ENCODE peak calls at places on chromosomes 7 and 10, in five cellular contexts. B is cardiac fibroblast; H is Caco-2; Z is neural progenitor cell; Y is CD8-positive, alpha-beta T cell. D is an unnamed sample.

GRCh38 chr7:23353172-23353571 is 54.0 kb downstream of the MALSU1 start:
- DNase-seq in B (no peak), H (no peak), Z (peak; percentile 54), Y (no peak), D (no peak)

GRCh38 chr10:87771871-87772500 is 46.0 kb downstream of the ATAD1 start:
- DNase-seq in B (peak; percentile 51), H (no peak), Z (peak; percentile 49), Y (no peak), D (peak; percentile 59)

GRCh38 chr10:23818484-23818883 is 379.6 kb downstream of the OTUD1 start:
- DNase-seq in B (no peak), H (no peak), Z (peak; percentile 54), Y (no peak), D (no peak)

GRCh38 chr10:89516149-89516832 is 19.1 kb downstream of the SLC16A12 start:
- DNase-seq in B (peak; percentile 98), H (no peak), Z (no peak), Y (no peak), D (peak; percentile 37)

GRCh38 chr10:91271886-91272285 is 51.4 kb downstream of the PCGF5 start:
- DNase-seq in B (peak; percentile 28), H (no peak), Z (no peak), Y (no peak), D (no peak)

GRCh38 chr7:64706625-64707292 is 40.8 kb downstream of the ZNF107 start:
- DNase-seq in B (peak; percentile 2), H (no peak), Z (no peak), Y (no peak), D (no peak)

GRCh38 chr7:23426876-23427275 is 43.4 kb downstream of the IGF2BP3 start:
- DNase-seq in B (no peak), H (no peak), Z (no peak), Y (no peak), D (no peak)

GRCh38 chr10:983951-984705 is 4.1 kb upstream of the GTPBP4 start:
- DNase-seq in B (no peak), H (peak; percentile 98), Z (no peak), Y (no peak), D (peak; percentile 30)

GRCh38 chr10:112039823-112040222 is 143.7 kb downstream of the GPAM start:
- DNase-seq in B (no peak), H (no peak), Z (no peak), Y (no peak), D (no peak)

GRCh38 chr7:108454674-108455523 is 1.3 kb downstream of the NRCAM start:
- DNase-seq in B (peak; percentile 53), H (no peak), Z (peak; percentile 70), Y (peak; percentile 52), D (no peak)

GRCh38 chr7:108457871-108458270 is 1.6 kb upstream of the NRCAM start:
- DNase-seq in B (no peak), H (no peak), Z (no peak), Y (no peak), D (no peak)

GRCh38 chr7:108455833-108456677 is at the start of gene NRCAM:
- DNase-seq in B (peak; percentile 70), H (peak; percentile 96), Z (peak; percentile 95), Y (peak; percentile 68), D (no peak)

GRCh38 chr7:108455524-108455832 is 758 bp downstream of the NRCAM start:
- DNase-seq in B (no peak), H (no peak), Z (no peak), Y (no peak), D (no peak)

GRCh38 chr7:108456845-108457540 is 757 bp upstream of the NRCAM start:
- DNase-seq in B (no peak), H (no peak), Z (peak; percentile 33), Y (no peak), D (no peak)
- H3K4me3 ChIP-seq in B (peak overlapping the region; percentile 77), H (peak overlapping the region; percentile 75), Z (peak overlapping the region; percentile 88), Y (peak overlapping the region; percentile 53), D (no peak overlapping the region)

DNA sequence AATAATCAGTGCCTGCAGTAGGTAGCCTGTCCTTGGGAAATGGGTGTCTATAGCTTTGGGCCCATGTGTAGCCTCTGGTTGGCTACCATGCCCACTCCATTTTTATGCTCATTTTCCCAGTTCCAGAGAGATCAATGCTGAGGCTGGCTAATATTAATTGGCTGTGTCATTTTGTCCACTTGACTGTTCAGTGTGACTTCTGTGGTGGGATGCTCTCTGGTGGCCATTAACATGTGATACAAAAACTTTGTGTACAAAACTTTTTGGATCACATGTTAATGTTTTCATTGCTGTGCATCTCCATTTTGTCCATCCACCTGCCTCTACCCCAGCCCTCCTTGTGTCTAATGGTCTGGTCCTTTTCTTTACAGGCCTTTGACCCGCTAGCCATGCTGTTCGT is 22.7 kb downstream of the VIM start:
- DNase-seq in B (peak; percentile 33), H (no peak), Z (no peak), Y (no peak), D (peak; percentile 5)
- TF ChIP-seq CTCF in B (no peak), H (no peak), Z (no peak), Y (no peak), D (peak; percentile 27)

DNA sequence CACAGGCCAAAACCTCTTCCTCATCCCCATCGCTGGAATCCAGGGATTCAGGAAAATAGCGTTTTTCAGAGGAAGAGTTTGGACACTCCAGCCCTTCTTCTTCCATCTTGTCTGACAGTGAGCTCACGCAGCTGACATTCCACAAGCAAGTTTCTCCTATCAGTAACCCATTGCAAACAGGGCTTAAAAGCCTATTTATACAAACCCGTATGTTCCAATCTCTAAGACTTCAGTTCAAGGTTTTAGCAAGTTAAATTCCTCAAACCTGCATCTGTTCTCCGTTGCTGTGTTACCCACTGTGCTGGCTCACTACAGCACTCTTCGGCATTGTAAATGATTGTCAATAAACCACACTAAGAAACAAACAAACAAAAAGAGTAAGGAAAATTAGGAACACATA is 373 bp downstream of the DHX32 start:
- DNase-seq in B (no peak), H (no peak), Z (peak; percentile 50), Y (no peak), D (no peak)
- H3K4me3 ChIP-seq in B (no peak overlapping the region), H (no peak overlapping the region), Z (peak overlapping the region; percentile 41), Y (no peak overlapping the region), D (no peak overlapping the region)

GRCh38 chr7:141262101-141262819 is 188.4 kb downstream of the TMEM178B start:
- DNase-seq in B (peak; percentile 21), H (no peak), Z (peak; percentile 18), Y (no peak), D (no peak)
- TF ChIP-seq CTCF in B (peak; percentile 32), H (peak; percentile 60), Z (peak; percentile 56), Y (no peak), D (peak; percentile 42)

GRCh38 chr10:96642530-96642929 is 55.7 kb upstream of the TM9SF3 start:
- DNase-seq in B (no peak), H (no peak), Z (no peak), Y (no peak), D (no peak)

GRCh38 chr10:96641396-96641795 is 54.6 kb upstream of the TM9SF3 start:
- DNase-seq in B (no peak), H (no peak), Z (no peak), Y (no peak), D (no peak)

GRCh38 chr10:96643920-96644319 is 57.1 kb upstream of the TM9SF3 start:
- DNase-seq in B (no peak), H (no peak), Z (peak; percentile 12), Y (no peak), D (no peak)

GRCh38 chr10:96641896-96642295 is 55.1 kb upstream of the TM9SF3 start:
- DNase-seq in B (no peak), H (no peak), Z (no peak), Y (no peak), D (no peak)

DNA sequence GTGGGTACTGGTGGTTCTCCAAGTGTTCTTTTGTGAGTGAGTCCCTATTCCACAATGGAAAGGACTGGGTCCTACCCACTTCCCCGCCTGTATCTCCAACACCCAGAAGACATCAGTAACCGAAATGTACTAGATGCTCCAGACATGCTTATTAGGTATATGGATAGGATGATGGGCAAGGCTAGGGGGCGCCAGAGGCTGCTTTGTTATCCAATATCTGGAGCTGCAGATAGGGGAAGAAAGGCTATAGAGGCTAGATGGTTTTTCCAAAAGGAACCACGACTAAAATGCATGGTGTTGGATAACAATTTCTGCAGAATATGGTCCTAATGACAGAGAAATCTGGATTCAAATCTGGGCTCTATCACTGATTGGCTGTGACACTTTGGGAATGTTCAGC is 56.2 kb upstream of the TM9SF3 start:
- DNase-seq in B (peak; percentile 18), H (peak; percentile 78), Z (peak; percentile 75), Y (peak; percentile 73), D (peak; percentile 40)
- H3K4me3 ChIP-seq in B (no peak overlapping the region), H (no peak overlapping the region), Z (no peak overlapping the region), Y (no peak overlapping the region), D (no peak overlapping the region)

GRCh38 chr10:24843256-24843655 is 109.2 kb downstream of the PRTFDC1 start:
- DNase-seq in B (no peak), H (no peak), Z (no peak), Y (no peak), D (no peak)

GRCh38 chr10:24841530-24841929 is 110.9 kb downstream of the PRTFDC1 start:
- DNase-seq in B (no peak), H (no peak), Z (no peak), Y (no peak), D (no peak)

GRCh38 chr10:24844742-24845141 is 107.7 kb downstream of the PRTFDC1 start:
- DNase-seq in B (no peak), H (no peak), Z (no peak), Y (no peak), D (no peak)

GRCh38 chr10:24847476-24847875 is 104.9 kb downstream of the PRTFDC1 start:
- DNase-seq in B (no peak), H (no peak), Z (no peak), Y (no peak), D (no peak)

GRCh38 chr10:24842856-24843255 is 109.5 kb downstream of the PRTFDC1 start:
- DNase-seq in B (no peak), H (no peak), Z (no peak), Y (no peak), D (no peak)
- TF ChIP-seq CTCF in B (no peak), H (no peak), Z (no peak), Y (no peak), D (no peak)

GRCh38 chr10:125247576-125247975 is 87.2 kb upstream of the CTBP2 start:
- DNase-seq in B (no peak), H (no peak), Z (no peak), Y (no peak), D (no peak)
- H3K4me3 ChIP-seq in B (no peak overlapping the region), H (no peak overlapping the region), Z (no peak overlapping the region), Y (no peak overlapping the region), D (no peak overlapping the region)

DNA sequence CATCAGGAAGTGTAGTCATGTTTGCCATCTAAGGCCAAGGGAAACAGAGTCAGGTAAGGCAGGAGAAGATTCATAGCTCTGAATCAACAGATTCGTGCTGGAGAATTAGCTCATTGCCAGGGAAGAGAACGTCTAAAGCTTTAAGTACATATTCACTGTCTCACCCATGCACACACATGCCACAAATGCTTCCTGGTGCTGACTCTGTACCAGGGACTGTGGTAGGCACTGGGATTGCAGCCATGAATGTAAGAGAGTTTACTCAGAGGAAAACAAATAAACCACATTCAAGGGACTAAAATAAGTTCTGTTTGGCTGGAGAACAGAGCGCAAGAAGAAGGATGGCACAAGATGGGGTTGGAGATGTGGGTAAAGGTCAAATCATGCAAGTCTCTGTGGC is 89.8 kb upstream of the HPS1 start:
- DNase-seq in B (no peak), H (no peak), Z (no peak), Y (no peak), D (peak; percentile 62)
- TF ChIP-seq CTCF in B (no peak), H (no peak), Z (no peak), Y (no peak), D (no peak)

DNA sequence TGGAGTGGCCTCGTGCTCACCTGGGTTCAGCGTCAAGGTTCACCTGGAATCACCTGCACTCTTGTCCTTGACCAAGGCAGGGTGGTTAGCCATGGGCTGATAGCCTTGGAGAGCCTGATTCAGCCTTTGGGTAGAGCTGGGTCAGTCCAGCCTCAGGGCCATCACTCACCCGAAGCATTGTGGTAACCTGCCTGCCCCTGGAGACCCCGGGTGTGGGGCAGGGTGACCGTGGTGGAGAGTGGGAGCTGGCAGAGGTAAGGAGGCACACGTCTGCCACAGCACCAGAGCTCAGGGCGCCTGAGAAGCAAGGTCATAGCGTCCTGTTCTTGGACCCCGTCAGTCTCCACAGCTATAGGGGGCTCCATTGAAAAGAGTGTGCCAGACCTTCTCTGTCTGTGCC is 27.7 kb upstream of the WDFY4 start:
- DNase-seq in B (no peak), H (no peak), Z (no peak), Y (no peak), D (no peak)
- H3K4me3 ChIP-seq in B (peak overlapping the region; percentile 46), H (peak overlapping the region; percentile 55), Z (peak overlapping the region; percentile 45), Y (peak overlapping the region; percentile 48), D (peak overlapping the region; percentile 75)